ENCODE peak calls at places on chromosomes 16 and 17, in nine cellular contexts. X is HL-60; D is upper lobe of right lung; T is cardiac muscle cell; Q is heart right ventricle; Z is CD4-positive, CD25-positive, alpha-beta regulatory T cell; M is aorta; N is mammary epithelial cell; O is neural progenitor cell. R is an unnamed sample.
A peak's percentile ranks its signal among the peaks of the same experiment; 100 is the strongest.

GRCh38 chr17:74369221-74369620 is 1.9 kb downstream of the GPR142 start:
- DNase-seq in X (peak; percentile 80), D (peak; percentile 80), T (no peak), Q (peak; percentile 53), Z (peak; percentile 66), M (no peak), N (no peak), O (peak; percentile 67), R (peak; percentile 90)

GRCh38 chr16:31202402-31203385 is at the start of gene PYCARD:
- DNase-seq in X (peak; percentile 77), D (peak; percentile 90), T (peak; percentile 63), Q (peak; percentile 50), Z (peak; percentile 58), M (peak; percentile 86), N (peak; percentile 49), O (peak; percentile 49), R (peak; percentile 83)

GRCh38 chr17:38453951-38454421 is 25.7 kb downstream of the ARHGAP23 start:
- DNase-seq in X (no peak), D (no peak), T (peak; percentile 65), Q (peak; percentile 57), Z (no peak), M (peak; percentile 84), N (no peak), O (peak; percentile 45), R (peak; percentile 77)

GRCh38 chr16:23729503-23730424 is 16.7 kb upstream of the ERN2 start:
- DNase-seq in X (peak; percentile 54), D (no peak), T (peak; percentile 89), Q (no peak), Z (no peak), M (no peak), N (peak; percentile 15), O (no peak), R (peak; percentile 78)

GRCh38 chr16:71249399-71249798 is 18.9 kb upstream of the HYDIN start:
- DNase-seq in X (peak; percentile 35), D (no peak), T (no peak), Q (no peak), Z (no peak), M (no peak), N (no peak), O (no peak), R (peak; percentile 70)

GRCh38 chr17:51260960-51261958 is 913 bp downstream of the UTP18 start:
- DNase-seq in X (peak; percentile 60), D (peak; percentile 89), T (peak; percentile 45), Q (peak; percentile 46), Z (peak; percentile 78), M (peak; percentile 91), N (no peak), O (peak; percentile 3), R (peak; percentile 95)

GRCh38 chr17:13888043-13888442 is 181.3 kb upstream of the COX10 start:
- DNase-seq in X (no peak), D (no peak), T (peak; percentile 35), Q (peak; percentile 24), Z (no peak), M (no peak), N (no peak), O (no peak), R (no peak)

GRCh38 chr16:17101646-17102045 is 369.1 kb downstream of the XYLT1 start:
- DNase-seq in X (peak; percentile 22), D (no peak), T (no peak), Q (no peak), Z (peak; percentile 25), M (no peak), N (peak; percentile 24), O (peak; percentile 25), R (peak; percentile 75)

GRCh38 chr17:41689497-41690299 is 1.0 kb downstream of the EIF1 start:
- DNase-seq in X (peak; percentile 66), D (no peak), T (peak; percentile 79), Q (peak; percentile 47), Z (peak; percentile 80), M (no peak), N (peak; percentile 35), O (peak; percentile 72), R (peak; percentile 84)

GRCh38 chr16:50400967-50401348 is 32.2 kb upstream of the BRD7 start:
- DNase-seq in X (no peak), D (no peak), T (no peak), Q (no peak), Z (no peak), M (no peak), N (no peak), O (no peak), R (no peak)

GRCh38 chr17:1491406-1492248 is 859 bp downstream of the MYO1C start:
- DNase-seq in X (no peak), D (peak; percentile 88), T (peak; percentile 66), Q (peak; percentile 67), Z (peak; percentile 51), M (peak; percentile 92), N (no peak), O (peak; percentile 77), R (peak; percentile 77)

GRCh38 chr16:10752843-10753523 is 9.3 kb downstream of the NUBP1 start:
- DNase-seq in X (peak; percentile 76), D (no peak), T (no peak), Q (peak; percentile 67), Z (no peak), M (peak; percentile 80), N (no peak), O (no peak), R (no peak)

GRCh38 chr16:72195609-72196008 is 23.7 kb upstream of the PMFBP1 start:
- DNase-seq in X (no peak), D (no peak), T (no peak), Q (no peak), Z (no peak), M (no peak), N (no peak), O (peak; percentile 78), R (peak; percentile 86)

GRCh38 chr16:12257926-12258561 is 281.5 kb downstream of the SNX29 start:
- DNase-seq in X (no peak), D (no peak), T (no peak), Q (no peak), Z (no peak), M (no peak), N (no peak), O (peak; percentile 41), R (peak; percentile 86)

GRCh38 chr17:4073983-4074830 is 68.6 kb downstream of the ZZEF1 start:
- DNase-seq in X (no peak), D (no peak), T (no peak), Q (peak; percentile 11), Z (no peak), M (no peak), N (no peak), O (no peak), R (no peak)

DNA sequence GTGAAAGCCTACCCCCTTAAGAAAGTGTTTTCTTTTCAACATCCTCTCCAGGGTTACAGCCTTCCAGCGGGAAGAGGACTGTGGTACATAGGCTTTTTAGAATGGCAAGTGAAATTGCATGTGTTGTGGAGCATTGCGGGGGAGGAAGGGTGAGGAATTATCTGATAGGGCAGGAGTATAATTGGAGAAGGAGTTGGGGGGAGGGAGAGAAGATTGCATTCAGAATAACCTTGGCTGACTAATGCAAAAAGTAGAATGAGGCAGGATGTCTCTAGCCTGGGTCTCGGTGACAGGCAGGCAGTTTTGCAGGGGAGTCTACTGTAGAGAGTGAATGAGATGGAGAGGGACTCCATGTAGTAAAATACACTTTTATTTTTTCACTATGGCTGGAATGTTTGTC is 2.4 kb upstream of the CDH8 start:
- DNase-seq in X (no peak), D (no peak), T (no peak), Q (no peak), Z (no peak), M (no peak), N (no peak), O (peak; percentile 31), R (no peak)
- H3K27me3 ChIP-seq in X (peaks cover 18% of the 10 kb centered on the region), D (peaks cover 28% of the 10 kb centered on the region), T (peaks cover 41% of the 10 kb centered on the region), Q (peaks cover 69% of the 10 kb centered on the region), Z (no peaks in the 10 kb centered on the region), M (no peaks in the 10 kb centered on the region), N (peaks cover 17% of the 10 kb centered on the region), O (peaks cover 39% of the 10 kb centered on the region), R (peaks cover 46% of the 10 kb centered on the region)

DNA sequence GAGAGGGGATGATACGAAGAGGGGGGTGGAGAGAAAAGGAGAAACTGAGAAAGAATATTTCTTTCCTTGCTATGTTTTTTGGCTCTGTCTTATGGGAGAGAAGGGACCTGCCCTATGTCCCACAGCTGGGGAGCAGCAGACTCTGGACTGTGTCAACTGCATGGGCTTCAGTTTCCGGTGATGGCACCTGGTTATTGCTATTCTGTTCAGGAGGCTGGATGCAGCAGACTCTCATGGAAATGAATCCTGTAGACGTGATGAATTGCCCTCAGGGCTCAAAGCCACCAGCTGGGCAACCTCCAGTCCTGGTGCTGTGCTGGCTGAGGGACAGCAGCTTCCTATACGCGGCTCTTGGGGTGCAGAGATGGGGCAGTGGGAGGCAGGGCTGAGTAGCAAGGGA is 121.2 kb downstream of the HAPSTR1 start:
- DNase-seq in X (no peak), D (no peak), T (no peak), Q (no peak), Z (no peak), M (no peak), N (no peak), O (no peak), R (no peak)
- H3K4me3 ChIP-seq in X (no peak overlapping the region), D (no peak overlapping the region), T (no peak overlapping the region), Q (no peak overlapping the region), Z (no peak overlapping the region), M (no peak overlapping the region), N (no peak overlapping the region), O (no peak overlapping the region), R (no peak overlapping the region)

DNA sequence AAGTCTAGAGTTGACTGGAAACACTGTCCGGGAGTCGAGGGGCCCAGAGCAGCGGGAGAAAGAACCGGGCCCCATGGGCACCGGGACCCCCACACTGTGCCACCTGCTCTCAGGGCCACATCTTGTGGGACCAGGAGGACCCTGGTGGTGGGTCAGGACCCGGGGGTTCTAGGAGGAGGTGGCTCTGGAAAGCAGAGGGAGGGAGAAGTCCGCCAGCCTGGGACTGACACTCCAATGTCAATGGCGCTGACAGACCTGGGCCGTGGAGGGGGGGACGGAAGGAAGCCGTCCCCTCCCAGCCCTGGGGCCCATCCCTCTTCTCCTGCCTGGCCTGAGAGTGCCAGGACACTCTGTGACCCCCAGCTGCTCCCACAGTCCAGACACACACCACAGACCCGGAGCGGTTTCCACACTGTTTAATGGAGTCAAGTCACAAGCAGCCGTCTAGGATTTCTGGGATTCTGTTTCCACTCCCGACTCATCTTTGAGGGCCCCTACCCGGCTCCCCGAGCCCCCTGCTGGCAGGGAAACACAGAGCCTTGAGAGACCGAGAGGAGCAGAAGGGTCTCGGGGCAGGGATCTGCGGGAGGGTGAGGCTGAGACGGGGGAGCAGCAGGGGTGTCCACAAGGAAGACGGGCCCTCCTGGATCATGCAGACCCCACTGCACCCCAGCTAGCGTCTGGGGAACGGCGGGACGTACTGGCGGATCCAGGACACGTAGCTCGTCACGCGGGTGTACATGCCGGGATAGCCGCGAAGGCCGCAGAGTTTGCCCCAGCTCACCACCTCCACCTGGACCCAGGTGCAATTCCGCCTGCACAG is 23.6 kb upstream of the UBE2I start:
- DNase-seq in X (no peak), D (no peak), T (no peak), Q (no peak), Z (no peak), M (no peak), N (no peak), O (no peak), R (peak; percentile 71)
- H3K27me3 ChIP-seq in X (peaks cover 42% of the 10 kb centered on the region), D (peaks cover 50% of the 10 kb centered on the region), T (peaks cover 13% of the 10 kb centered on the region), Q (peaks cover 68% of the 10 kb centered on the region), Z (no peaks in the 10 kb centered on the region), M (no peaks in the 10 kb centered on the region), N (peaks cover 11% of the 10 kb centered on the region), O (peaks cover 47% of the 10 kb centered on the region), R (peaks cover 16% of the 10 kb centered on the region)

DNA sequence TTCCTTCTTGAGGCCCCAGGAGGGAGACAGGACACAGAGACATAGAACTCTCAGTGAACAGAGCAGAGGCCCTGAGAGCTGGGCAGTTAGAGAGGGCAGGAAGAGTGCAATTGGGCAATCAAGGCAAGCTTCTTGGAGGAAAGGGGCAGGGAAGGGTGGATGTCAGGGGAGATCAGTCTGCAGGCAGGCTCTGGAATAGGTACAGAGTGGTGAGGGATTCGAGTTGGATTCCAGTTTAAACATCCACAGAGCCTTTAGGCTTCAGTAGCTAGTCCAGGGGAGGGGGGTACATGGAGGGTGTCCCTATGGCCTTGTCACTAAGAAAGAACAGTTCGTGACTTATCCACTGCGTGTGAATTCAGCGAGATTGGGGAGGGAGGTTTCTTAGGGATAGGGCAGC is 2.0 kb downstream of the PYY start:
- DNase-seq in X (no peak), D (no peak), T (no peak), Q (no peak), Z (no peak), M (no peak), N (no peak), O (no peak), R (no peak)
- H3K4me3 ChIP-seq in X (no peak overlapping the region), D (no peak overlapping the region), T (no peak overlapping the region), Q (no peak overlapping the region), Z (no peak overlapping the region), M (no peak overlapping the region), N (no peak overlapping the region), O (peak overlapping the region; percentile 53), R (peak overlapping the region; percentile 79)